ENCODE peak calls at places on chromosomes 11 and 22, in four cellular contexts. K is ovary, Z is stomach, F is SK-N-SH. P is an unnamed sample.

GRCh38 chr22:33335611-33336279 is 277.6 kb upstream of the SYN3 start:
- DNase-seq in F (no peak), Z (no peak), K (no peak), P (no peak)

GRCh38 chr22:24367841-24368240 is 59.6 kb upstream of the ADORA2A start:
- DNase-seq in F (no peak), K (no peak), Z (no peak), P (no peak)

GRCh38 chr11:123430736-123431356 is 777 bp downstream of the GRAMD1B start:
- DNase-seq in Z (peak; percentile 52), K (peak; percentile 60), F (no peak), P (peak; percentile 78)

GRCh38 chr11:114362958-114363357 is 37.4 kb downstream of the C11orf71 start:
- DNase-seq in F (no peak), K (no peak), Z (no peak), P (no peak)

GRCh38 chr22:50271519-50271970 is 1.4 kb upstream of the MAPK11 start:
- DNase-seq in K (peak; percentile 77), F (peak; percentile 93), Z (peak; percentile 77), P (no peak)

GRCh38 chr22:27097481-27097880 is 440.1 kb downstream of the MIAT start:
- DNase-seq in K (no peak), F (no peak), Z (no peak), P (no peak)

GRCh38 chr11:22466809-22467208 is 128.6 kb downstream of the SLC17A6 start:
- DNase-seq in Z (no peak), F (no peak), K (no peak), P (no peak)

GRCh38 chr11:62680825-62681240 is 2.0 kb upstream of the UBXN1 start:
- DNase-seq in K (no peak), Z (peak; percentile 47), F (peak; percentile 71), P (peak; percentile 73)

GRCh38 chr11:56950510-56950909 is 38.2 kb upstream of the OR5AK2 start:
- DNase-seq in K (no peak), Z (no peak), F (no peak), P (no peak)

GRCh38 chr22:47715866-47716578 is 953.6 kb downstream of the TBC1D22A start:
- DNase-seq in K (no peak), F (no peak), Z (no peak), P (no peak)

GRCh38 chr11:106656646-106657045 is 361.6 kb downstream of the GUCY1A2 start:
- DNase-seq in K (no peak), Z (no peak), F (no peak), P (no peak)

GRCh38 chr11:83609181-83609580 is 323.0 kb upstream of the CCDC90B start:
- DNase-seq in K (no peak), F (no peak), Z (no peak), P (no peak)

GRCh38 chr22:49997221-49997599 is 15.4 kb downstream of the IL17REL start:
- DNase-seq in F (no peak), K (no peak), Z (peak; percentile 91), P (peak; percentile 60)

GRCh38 chr11:3685923-3686322 is 14.7 kb upstream of the CHRNA10 start:
- DNase-seq in F (no peak), Z (no peak), K (no peak), P (no peak)

DNA sequence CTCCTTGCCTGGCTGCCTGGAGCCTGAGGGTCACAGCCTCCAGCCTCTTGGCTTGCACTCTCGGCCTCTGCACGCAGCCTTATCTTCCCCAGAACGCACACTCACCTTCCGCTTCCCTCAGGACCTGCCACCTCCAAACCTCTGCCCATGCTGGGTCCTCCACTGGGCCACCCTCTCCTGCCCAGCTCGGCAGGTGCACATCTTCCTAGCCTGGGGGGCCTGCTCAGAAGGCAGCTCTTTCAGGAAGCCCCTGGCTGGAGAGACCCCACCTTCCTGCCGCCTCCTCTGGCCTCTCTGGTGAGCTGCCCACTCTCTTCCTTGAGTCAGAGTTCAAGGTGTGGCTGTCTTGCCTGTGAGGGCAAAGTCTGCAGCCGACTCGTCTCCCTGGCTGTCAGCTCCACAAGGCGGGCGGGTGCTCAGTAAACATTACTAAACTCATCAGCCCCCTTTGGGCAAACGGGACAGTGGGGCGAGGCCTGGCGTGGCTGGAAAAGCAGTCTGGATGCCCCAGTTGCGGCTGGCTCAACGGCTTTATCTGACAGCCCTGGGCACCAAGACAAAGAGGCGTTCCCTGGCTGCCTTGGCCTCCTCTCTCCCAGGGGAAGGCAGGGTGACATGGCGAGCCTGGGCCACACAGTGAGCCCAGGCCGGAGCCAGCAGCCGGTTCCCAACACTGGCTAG is 1.7 kb upstream of the LINC01488 start:
- DNase-seq in K (no peak), Z (peak; percentile 71), F (no peak), P (no peak)
- TF ChIP-seq EP300 in K (no peak), Z (no peak), F (no peak), P (no peak)

DNA sequence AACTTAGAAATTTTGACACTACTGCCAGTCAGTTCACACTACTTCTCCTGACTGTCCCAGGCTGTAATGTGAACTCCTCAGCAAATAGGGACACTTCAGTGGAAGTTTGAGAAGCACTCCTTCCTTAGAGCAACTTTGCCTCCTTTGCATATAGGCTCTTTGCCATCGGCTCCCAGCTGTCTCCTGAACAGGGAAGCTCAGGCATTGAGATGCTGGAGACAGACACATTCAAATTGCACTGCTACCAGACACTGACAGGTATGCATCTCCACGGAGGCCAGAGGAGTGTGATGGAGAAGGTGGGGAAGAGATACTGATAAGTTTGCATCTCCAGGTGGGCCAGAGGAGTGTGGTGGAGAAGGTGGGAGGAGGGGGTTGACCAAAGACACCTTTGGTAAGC is 1.4 kb downstream of the TRAPPC4 start:
- DNase-seq in K (no peak), F (no peak), Z (no peak), P (peak; percentile 49)
- H3K36me3 ChIP-seq in K (no peaks in the 10 kb centered on the region), F (peaks cover 48% of the 10 kb centered on the region), Z (peaks cover 41% of the 10 kb centered on the region), P (peaks cover 37% of the 10 kb centered on the region)

GRCh38 chr11:75428301-75428724 is 4.7 kb downstream of the KLHL35 start:
- DNase-seq in K (peak; percentile 75), Z (peak; percentile 91), F (peak; percentile 99), P (peak; percentile 92)
- H3K4me3 ChIP-seq in K (peak overlapping the region; percentile 34), Z (peak overlapping the region; percentile 31), F (peak overlapping the region; percentile 54), P (peak overlapping the region; percentile 48)

GRCh38 chr11:16280256-16280682 is 76.1 kb downstream of the SOX6 start:
- DNase-seq in K (no peak), F (no peak), Z (peak; percentile 56), P (peak; percentile 51)
- TF ChIP-seq EP300 in K (no peak), F (no peak), Z (no peak), P (no peak)

DNA sequence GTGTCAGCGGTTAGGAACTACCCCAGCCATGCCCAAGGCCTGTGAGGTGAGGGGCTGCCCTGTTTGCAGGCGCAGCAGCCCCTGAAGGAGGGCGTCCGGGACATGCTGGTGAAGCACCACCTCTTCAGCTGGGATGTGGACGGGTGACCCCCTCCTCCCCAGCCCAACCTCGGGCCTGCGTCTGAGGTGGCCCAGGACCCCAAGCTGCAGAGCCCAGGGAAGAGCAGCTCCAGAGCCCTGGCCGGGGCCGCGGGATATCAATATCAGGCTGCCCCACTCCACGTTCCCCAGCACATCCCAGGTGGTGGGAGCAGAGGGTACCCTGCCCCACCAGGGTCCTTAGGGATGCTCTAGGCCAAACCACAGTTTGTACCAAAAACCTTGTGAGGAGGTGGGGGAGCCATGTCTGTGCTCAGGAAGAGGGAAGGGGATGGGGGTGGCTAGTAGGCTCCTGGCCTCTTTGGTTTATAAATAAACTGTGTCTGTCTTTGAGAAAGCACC is 39.3 kb downstream of the SGSM3 start:
- DNase-seq in Z (no peak), K (no peak), F (no peak), P (no peak)
- H3K36me3 ChIP-seq in Z (peaks cover 69% of the 10 kb centered on the region), K (no peaks in the 10 kb centered on the region), F (no peaks in the 10 kb centered on the region), P (peaks cover 30% of the 10 kb centered on the region)